ENCODE peak calls at places on chromosomes 5 and 9, in five cellular contexts. One of them, this sample, is unnamed.

GRCh38 chr5:69075522-69076169 is 18.2 kb upstream of the SLC30A5 start:
- DNase-seq in PC-3: no peak
- DNase-seq in astrocyte: no peak
- DNase-seq in mammary epithelial cell: no peak
- DNase-seq in right atrium auricular region: no peak
- DNase-seq in this sample: no peak

GRCh38 chr5:92554447-92555085 is 1026.5 kb downstream of the NR2F1-AS1 start:
- DNase-seq in PC-3: no peak
- DNase-seq in astrocyte: no peak
- DNase-seq in mammary epithelial cell: no peak
- DNase-seq in right atrium auricular region: no peak
- DNase-seq in this sample: no peak

GRCh38 chr9:35909274-35909673 is at the start of gene SPAAR:
- DNase-seq in PC-3: no peak
- DNase-seq in astrocyte: no peak
- DNase-seq in mammary epithelial cell: no peak
- DNase-seq in right atrium auricular region: no peak
- DNase-seq in this sample: no peak

GRCh38 chr5:72018158-72018803 is 89.0 kb upstream of the MAP1B start:
- DNase-seq in PC-3: peak; percentile 74
- DNase-seq in astrocyte: no peak
- DNase-seq in mammary epithelial cell: peak; percentile 40
- DNase-seq in right atrium auricular region: no peak
- DNase-seq in this sample: no peak

GRCh38 chr5:161403996-161404395 is 142.5 kb downstream of the GABRB2 start:
- DNase-seq in PC-3: no peak
- DNase-seq in astrocyte: no peak
- DNase-seq in mammary epithelial cell: no peak
- DNase-seq in right atrium auricular region: no peak
- DNase-seq in this sample: no peak

GRCh38 chr5:131682175-131682574 is 47.1 kb upstream of the RAPGEF6 start:
- DNase-seq in PC-3: no peak
- DNase-seq in astrocyte: no peak
- DNase-seq in mammary epithelial cell: no peak
- DNase-seq in right atrium auricular region: no peak
- DNase-seq in this sample: no peak

GRCh38 chr9:89323257-89323841 is 5.0 kb downstream of the SECISBP2 start:
- DNase-seq in PC-3: no peak
- DNase-seq in astrocyte: no peak
- DNase-seq in mammary epithelial cell: peak; percentile 12
- DNase-seq in right atrium auricular region: no peak
- DNase-seq in this sample: no peak

GRCh38 chr9:137303893-137304382 is 1.9 kb upstream of the NRARP start:
- DNase-seq in PC-3: no peak
- DNase-seq in astrocyte: no peak
- DNase-seq in mammary epithelial cell: no peak
- DNase-seq in right atrium auricular region: no peak
- DNase-seq in this sample: no peak

GRCh38 chr9:128151343-128152132 is 2.3 kb downstream of the LCN2 start:
- DNase-seq in PC-3: no peak
- DNase-seq in astrocyte: no peak
- DNase-seq in mammary epithelial cell: no peak
- DNase-seq in right atrium auricular region: no peak
- DNase-seq in this sample: no peak

GRCh38 chr9:70220216-70220615 is 38.6 kb upstream of the SMC5 start:
- DNase-seq in PC-3: no peak
- DNase-seq in astrocyte: no peak
- DNase-seq in mammary epithelial cell: no peak
- DNase-seq in right atrium auricular region: no peak
- DNase-seq in this sample: no peak

GRCh38 chr9:99103909-99104458 is 929 bp upstream of the TGFBR1 start:
- DNase-seq in PC-3: peak; percentile 18
- DNase-seq in astrocyte: peak; percentile 32
- DNase-seq in mammary epithelial cell: no peak
- DNase-seq in right atrium auricular region: no peak
- DNase-seq in this sample: no peak

GRCh38 chr5:92644271-92644886 is 936.6 kb downstream of the NR2F1-AS1 start:
- DNase-seq in PC-3: no peak
- DNase-seq in astrocyte: no peak
- DNase-seq in mammary epithelial cell: no peak
- DNase-seq in right atrium auricular region: no peak
- DNase-seq in this sample: no peak

GRCh38 chr5:100444961-100445360 is 90.2 kb upstream of the FAM174A start:
- DNase-seq in PC-3: peak; percentile 35
- DNase-seq in astrocyte: peak; percentile 57
- DNase-seq in mammary epithelial cell: no peak
- DNase-seq in right atrium auricular region: no peak
- DNase-seq in this sample: no peak

GRCh38 chr9:128258326-128258725 is 17.5 kb downstream of the GOLGA2 start:
- DNase-seq in PC-3: no peak
- DNase-seq in astrocyte: no peak
- DNase-seq in mammary epithelial cell: no peak
- DNase-seq in right atrium auricular region: no peak
- DNase-seq in this sample: no peak

GRCh38 chr9:112443200-112443599 is 43.4 kb upstream of the KIAA1958 start:
- DNase-seq in PC-3: peak; percentile 18
- DNase-seq in astrocyte: no peak
- DNase-seq in mammary epithelial cell: no peak
- DNase-seq in right atrium auricular region: no peak
- DNase-seq in this sample: no peak

GRCh38 chr5:56816546-56817081 is 1.3 kb downstream of the MAP3K1 start:
- DNase-seq in PC-3: peak; percentile 53
- DNase-seq in astrocyte: peak; percentile 57
- DNase-seq in mammary epithelial cell: peak; percentile 70
- DNase-seq in right atrium auricular region: peak; percentile 70
- DNase-seq in this sample: no peak

GRCh38 chr9:125442471-125442870 is 180.8 kb downstream of the GAPVD1 start:
- DNase-seq in PC-3: no peak
- DNase-seq in astrocyte: no peak
- DNase-seq in mammary epithelial cell: no peak
- DNase-seq in right atrium auricular region: no peak
- DNase-seq in this sample: no peak

GRCh38 chr5:67319935-67320725 is 123.5 kb upstream of the CD180 start:
- DNase-seq in PC-3: no peak
- DNase-seq in astrocyte: peak; percentile 89
- DNase-seq in mammary epithelial cell: peak; percentile 47
- DNase-seq in right atrium auricular region: no peak
- DNase-seq in this sample: no peak

GRCh38 chr5:168931638-168932345 is 352.6 kb upstream of the PANK3 start:
- DNase-seq in PC-3: no peak
- DNase-seq in astrocyte: peak; percentile 79
- DNase-seq in mammary epithelial cell: peak; percentile 65
- DNase-seq in right atrium auricular region: peak; percentile 66
- DNase-seq in this sample: peak; percentile 33

GRCh38 chr5:3734621-3735020 is 139.0 kb downstream of the IRX1 start:
- DNase-seq in PC-3: no peak
- DNase-seq in astrocyte: no peak
- DNase-seq in mammary epithelial cell: no peak
- DNase-seq in right atrium auricular region: no peak
- DNase-seq in this sample: no peak

GRCh38 chr9:99266136-99267023 is 44.3 kb downstream of the SEC61B start:
- DNase-seq in PC-3: peak; percentile 53
- DNase-seq in astrocyte: peak; percentile 56
- DNase-seq in mammary epithelial cell: peak; percentile 44
- DNase-seq in right atrium auricular region: no peak
- DNase-seq in this sample: no peak

GRCh38 chr9:112489876-112490661 is 3.4 kb downstream of the KIAA1958 start:
- DNase-seq in PC-3: no peak
- DNase-seq in astrocyte: peak; percentile 26
- DNase-seq in mammary epithelial cell: no peak
- DNase-seq in right atrium auricular region: no peak
- DNase-seq in this sample: no peak

GRCh38 chr5:171850354-171850947 is 64.8 kb downstream of the SMIM23 start:
- DNase-seq in PC-3: peak; percentile 59
- DNase-seq in astrocyte: no peak
- DNase-seq in mammary epithelial cell: no peak
- DNase-seq in right atrium auricular region: no peak
- DNase-seq in this sample: no peak

GRCh38 chr5:143986567-143987242 is 174.7 kb downstream of the HMHB1 start:
- DNase-seq in PC-3: no peak
- DNase-seq in astrocyte: peak; percentile 92
- DNase-seq in mammary epithelial cell: no peak
- DNase-seq in right atrium auricular region: no peak
- DNase-seq in this sample: no peak

GRCh38 chr5:173629628-173630027 is 13.2 kb upstream of the BOD1 start:
- DNase-seq in PC-3: no peak
- DNase-seq in astrocyte: no peak
- DNase-seq in mammary epithelial cell: no peak
- DNase-seq in right atrium auricular region: no peak
- DNase-seq in this sample: no peak

GRCh38 chr5:1708592-1709141 is 91.0 kb downstream of the MRPL36 start:
- DNase-seq in PC-3: no peak
- DNase-seq in astrocyte: no peak
- DNase-seq in mammary epithelial cell: no peak
- DNase-seq in right atrium auricular region: peak; percentile 38
- DNase-seq in this sample: no peak

GRCh38 chr9:101449071-101449721 is 13.6 kb upstream of the ALDOB start:
- DNase-seq in PC-3: peak; percentile 66
- DNase-seq in astrocyte: peak; percentile 39
- DNase-seq in mammary epithelial cell: peak; percentile 64
- DNase-seq in right atrium auricular region: peak; percentile 62
- DNase-seq in this sample: no peak

GRCh38 chr9:121700165-121700830 is 48.9 kb downstream of the DAB2IP start:
- DNase-seq in PC-3: peak; percentile 55
- DNase-seq in astrocyte: no peak
- DNase-seq in mammary epithelial cell: peak; percentile 99
- DNase-seq in right atrium auricular region: no peak
- DNase-seq in this sample: peak; percentile 96

GRCh38 chr9:131138676-131139075 is 13.3 kb downstream of the NUP214 start:
- DNase-seq in PC-3: no peak
- DNase-seq in astrocyte: no peak
- DNase-seq in mammary epithelial cell: no peak
- DNase-seq in right atrium auricular region: no peak
- DNase-seq in this sample: no peak

GRCh38 chr9:71487046-71487445 is 281.3 kb downstream of the CEMIP2 start:
- DNase-seq in PC-3: no peak
- DNase-seq in astrocyte: no peak
- DNase-seq in mammary epithelial cell: no peak
- DNase-seq in right atrium auricular region: no peak
- DNase-seq in this sample: no peak

GRCh38 chr9:89802809-89803355 is 198.1 kb downstream of the GADD45G start:
- DNase-seq in PC-3: no peak
- DNase-seq in astrocyte: no peak
- DNase-seq in mammary epithelial cell: no peak
- DNase-seq in right atrium auricular region: no peak
- DNase-seq in this sample: no peak

GRCh38 chr9:744790-745456 is 96.6 kb upstream of the DMRT1 start:
- DNase-seq in PC-3: no peak
- DNase-seq in astrocyte: no peak
- DNase-seq in mammary epithelial cell: no peak
- DNase-seq in right atrium auricular region: peak; percentile 77
- DNase-seq in this sample: no peak

GRCh38 chr5:177470759-177471536 is 2.5 kb downstream of the DBN1 start:
- DNase-seq in PC-3: peak; percentile 62
- DNase-seq in astrocyte: peak; percentile 51
- DNase-seq in mammary epithelial cell: no peak
- DNase-seq in right atrium auricular region: no peak
- DNase-seq in this sample: no peak
- H3K27ac ChIP-seq in PC-3: peak overlapping the region; percentile 18
- H3K27ac ChIP-seq in astrocyte: peak overlapping the region; percentile 81
- H3K27ac ChIP-seq in mammary epithelial cell: no peak overlapping the region
- H3K27ac ChIP-seq in right atrium auricular region: peak overlapping the region; percentile 78
- H3K27ac ChIP-seq in this sample: peak overlapping the region; percentile 68

GRCh38 chr9:3920586-3921582 is 379.0 kb downstream of the GLIS3 start:
- DNase-seq in PC-3: peak; percentile 32
- DNase-seq in astrocyte: no peak
- DNase-seq in mammary epithelial cell: no peak
- DNase-seq in right atrium auricular region: no peak
- DNase-seq in this sample: no peak
- H3K27ac ChIP-seq in PC-3: peak overlapping the region; percentile 74
- H3K27ac ChIP-seq in astrocyte: no peak overlapping the region
- H3K27ac ChIP-seq in mammary epithelial cell: no peak overlapping the region
- H3K27ac ChIP-seq in right atrium auricular region: no peak overlapping the region
- H3K27ac ChIP-seq in this sample: no peak overlapping the region

GRCh38 chr5:142221091-142221860 is 103.5 kb downstream of the SPRY4 start:
- DNase-seq in PC-3: peak; percentile 28
- DNase-seq in astrocyte: no peak
- DNase-seq in mammary epithelial cell: no peak
- DNase-seq in right atrium auricular region: no peak
- DNase-seq in this sample: no peak
- H3K27ac ChIP-seq in PC-3: peak overlapping the region; percentile 43
- H3K27ac ChIP-seq in astrocyte: no peak overlapping the region
- H3K27ac ChIP-seq in mammary epithelial cell: no peak overlapping the region
- H3K27ac ChIP-seq in right atrium auricular region: no peak overlapping the region
- H3K27ac ChIP-seq in this sample: no peak overlapping the region

GRCh38 chr5:151110992-151111391 is 30.2 kb upstream of the TNIP1 start:
- DNase-seq in PC-3: no peak
- DNase-seq in astrocyte: no peak
- DNase-seq in mammary epithelial cell: no peak
- DNase-seq in right atrium auricular region: no peak
- DNase-seq in this sample: no peak
- H3K27ac ChIP-seq in PC-3: no peak overlapping the region
- H3K27ac ChIP-seq in astrocyte: no peak overlapping the region
- H3K27ac ChIP-seq in mammary epithelial cell: no peak overlapping the region
- H3K27ac ChIP-seq in right atrium auricular region: peak overlapping the region; percentile 81
- H3K27ac ChIP-seq in this sample: no peak overlapping the region

GRCh38 chr5:160357861-160358411 is 12.5 kb downstream of the C1QTNF2 start:
- DNase-seq in PC-3: no peak
- DNase-seq in astrocyte: no peak
- DNase-seq in mammary epithelial cell: no peak
- DNase-seq in right atrium auricular region: no peak
- DNase-seq in this sample: no peak
- H3K27ac ChIP-seq in PC-3: no peak overlapping the region
- H3K27ac ChIP-seq in astrocyte: no peak overlapping the region
- H3K27ac ChIP-seq in mammary epithelial cell: no peak overlapping the region
- H3K27ac ChIP-seq in right atrium auricular region: peak overlapping the region; percentile 51
- H3K27ac ChIP-seq in this sample: no peak overlapping the region

GRCh38 chr5:55626805-55627204 is 85.3 kb downstream of the SLC38A9 start:
- DNase-seq in PC-3: no peak
- DNase-seq in astrocyte: no peak
- DNase-seq in mammary epithelial cell: no peak
- DNase-seq in right atrium auricular region: no peak
- DNase-seq in this sample: no peak

GRCh38 chr5:55623789-55624188 is 88.3 kb downstream of the SLC38A9 start:
- DNase-seq in PC-3: no peak
- DNase-seq in astrocyte: no peak
- DNase-seq in mammary epithelial cell: no peak
- DNase-seq in right atrium auricular region: no peak
- DNase-seq in this sample: no peak

GRCh38 chr5:55625603-55625875 is 86.6 kb downstream of the SLC38A9 start:
- DNase-seq in PC-3: no peak
- DNase-seq in astrocyte: no peak
- DNase-seq in mammary epithelial cell: no peak
- DNase-seq in right atrium auricular region: no peak
- DNase-seq in this sample: no peak

GRCh38 chr5:55625913-55626312 is 86.2 kb downstream of the SLC38A9 start:
- DNase-seq in PC-3: no peak
- DNase-seq in astrocyte: no peak
- DNase-seq in mammary epithelial cell: no peak
- DNase-seq in right atrium auricular region: no peak
- DNase-seq in this sample: no peak

GRCh38 chr5:55624841-55625602 is 87.1 kb downstream of the SLC38A9 start:
- DNase-seq in PC-3: no peak
- DNase-seq in astrocyte: no peak
- DNase-seq in mammary epithelial cell: no peak
- DNase-seq in right atrium auricular region: no peak
- DNase-seq in this sample: no peak
- H3K27ac ChIP-seq in PC-3: no peak overlapping the region
- H3K27ac ChIP-seq in astrocyte: no peak overlapping the region
- H3K27ac ChIP-seq in mammary epithelial cell: no peak overlapping the region
- H3K27ac ChIP-seq in right atrium auricular region: no peak overlapping the region
- H3K27ac ChIP-seq in this sample: no peak overlapping the region

This sample was measured in epithelial cell of prostate.